ENCODE peak calls at places on chromosome 1, in ten cellular contexts. A, I, Y, C, D, R, L, Z, P and H are unnamed samples. For H3K27me3, the result is how much of the 10 kb centered on the place peaks cover.

GRCh38 chr1:177884499-177885021 is 85.3 kb downstream of the SEC16B start:
- DNase-seq in A (no peak), I (no peak), Y (no peak), C (no peak), D (no peak), R (no peak), L (no peak), Z (no peak), P (no peak), H (no peak)

GRCh38 chr1:155202731-155203515 is 4.8 kb downstream of the THBS3 start:
- DNase-seq in A (peak), I (no peak), Y (no peak), C (no peak), D (no peak), R (no peak), L (no peak), Z (no peak), P (no peak), H (no peak)

GRCh38 chr1:35301674-35302392 is 33.3 kb downstream of the ZMYM4 start:
- DNase-seq in A (no peak), I (no peak), Y (no peak), C (no peak), D (no peak), R (no peak), L (no peak), Z (no peak), P (no peak), H (no peak)

GRCh38 chr1:19123837-19124236 is 86.2 kb downstream of the UBR4 start:
- DNase-seq in A (no peak), I (no peak), Y (no peak), C (no peak), D (no peak), R (no peak), L (no peak), Z (no peak), P (no peak), H (no peak)

GRCh38 chr1:38029081-38029681 is 16.6 kb downstream of the UTP11 start:
- DNase-seq in A (no peak), I (peak), Y (no peak), C (peak), D (no peak), R (peak), L (no peak), Z (peak), P (no peak), H (peak)

GRCh38 chr1:23807453-23807852 is 6.9 kb upstream of the GALE start:
- DNase-seq in A (no peak), I (no peak), Y (no peak), C (no peak), D (no peak), R (no peak), L (no peak), Z (peak), P (no peak), H (no peak)

GRCh38 chr1:207243756-207244408 is 77.6 kb upstream of the CD55 start:
- DNase-seq in A (no peak), I (no peak), Y (no peak), C (no peak), D (no peak), R (no peak), L (no peak), Z (peak), P (peak), H (no peak)

GRCh38 chr1:160117709-160118183 is 2.2 kb downstream of the ATP1A2 start:
- DNase-seq in A (no peak), I (no peak), Y (no peak), C (peak), D (no peak), R (peak), L (peak), Z (no peak), P (peak), H (peak)

GRCh38 chr1:32345289-32345827 is 9.3 kb upstream of the MARCKSL1 start:
- DNase-seq in A (peak), I (no peak), Y (no peak), C (no peak), D (no peak), R (peak), L (no peak), Z (peak), P (peak), H (peak)

GRCh38 chr1:76033800-76034475 is 40.6 kb upstream of the ST6GALNAC3 start:
- DNase-seq in A (no peak), I (no peak), Y (no peak), C (no peak), D (no peak), R (no peak), L (no peak), Z (no peak), P (no peak), H (no peak)

GRCh38 chr1:196034080-196034706 is 574.0 kb downstream of the KCNT2 start:
- DNase-seq in A (no peak), I (no peak), Y (no peak), C (no peak), D (no peak), R (no peak), L (no peak), Z (peak), P (no peak), H (no peak)

GRCh38 chr1:199083680-199084079 is 444.8 kb downstream of the PTPRC start:
- DNase-seq in A (no peak), I (no peak), Y (no peak), C (no peak), D (no peak), R (no peak), L (no peak), Z (no peak), P (peak), H (no peak)

DNA sequence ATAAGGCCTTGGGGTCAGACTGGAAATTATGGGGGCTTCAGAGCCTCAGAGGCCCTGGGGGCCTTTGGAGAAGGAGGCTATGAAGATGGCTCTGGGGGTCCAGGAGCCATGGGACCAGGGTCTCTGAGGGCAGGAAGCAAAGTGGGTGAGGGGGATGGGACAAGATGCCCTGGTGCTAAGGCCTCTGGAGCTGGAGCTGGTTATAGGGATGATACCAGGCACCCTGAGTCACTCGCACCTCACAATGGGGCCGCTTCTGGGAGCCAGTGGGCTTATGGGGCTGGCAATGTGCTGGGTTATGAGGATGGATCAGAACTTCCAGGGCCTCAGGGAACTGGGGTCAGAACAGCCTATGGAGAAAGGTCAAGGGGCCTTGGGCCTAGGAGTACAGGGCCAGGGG is 17.6 kb downstream of the IGFN1 start:
- DNase-seq in A (peak), I (no peak), Y (no peak), C (no peak), D (no peak), R (no peak), L (no peak), Z (no peak), P (no peak), H (no peak)
- H3K27me3 ChIP-seq in A (under half), I (under half), Y (under half), C (under half), D (under half), R (under half), L (under half), Z (under half), P (half or more), H (under half)

GRCh38 chr1:91513160-91513559 is 12.5 kb downstream of the CDC7 start:
- DNase-seq in A (no peak), I (no peak), Y (no peak), C (no peak), D (no peak), R (no peak), L (no peak), Z (no peak), P (peak), H (no peak)
- TF ChIP-seq POLR2A in A (no peak), I (no peak), Y (no peak), C (no peak), D (no peak), R (no peak), L (no peak), Z (no peak), P (no peak), H (no peak)

DNA sequence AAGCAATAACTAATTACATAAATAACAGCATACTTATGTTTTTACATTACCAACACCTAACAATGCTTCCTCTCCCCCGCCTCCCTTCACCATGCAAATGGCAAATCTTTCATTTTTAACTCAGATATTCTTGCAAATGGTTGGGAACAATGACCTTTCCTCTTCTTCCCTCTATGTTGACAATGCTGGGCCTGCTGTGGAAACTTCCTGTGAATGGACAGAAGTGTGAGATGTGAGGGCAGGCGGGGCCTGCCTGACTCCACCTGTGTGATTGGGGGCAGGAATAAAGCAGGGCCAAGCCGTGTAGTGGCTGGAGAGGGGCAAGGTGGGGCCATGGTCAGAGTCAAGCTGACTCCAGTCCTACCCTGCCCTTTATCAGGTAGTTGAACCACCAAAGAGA is 289.6 kb downstream of the RPS6KC1 start:
- DNase-seq in A (no peak), I (no peak), Y (no peak), C (no peak), D (no peak), R (no peak), L (no peak), Z (no peak), P (no peak), H (no peak)
- H3K27me3 ChIP-seq in A (under half), I (under half), Y (under half), C (under half), D (under half), R (under half), L (under half), Z (under half), P (under half), H (under half)

DNA sequence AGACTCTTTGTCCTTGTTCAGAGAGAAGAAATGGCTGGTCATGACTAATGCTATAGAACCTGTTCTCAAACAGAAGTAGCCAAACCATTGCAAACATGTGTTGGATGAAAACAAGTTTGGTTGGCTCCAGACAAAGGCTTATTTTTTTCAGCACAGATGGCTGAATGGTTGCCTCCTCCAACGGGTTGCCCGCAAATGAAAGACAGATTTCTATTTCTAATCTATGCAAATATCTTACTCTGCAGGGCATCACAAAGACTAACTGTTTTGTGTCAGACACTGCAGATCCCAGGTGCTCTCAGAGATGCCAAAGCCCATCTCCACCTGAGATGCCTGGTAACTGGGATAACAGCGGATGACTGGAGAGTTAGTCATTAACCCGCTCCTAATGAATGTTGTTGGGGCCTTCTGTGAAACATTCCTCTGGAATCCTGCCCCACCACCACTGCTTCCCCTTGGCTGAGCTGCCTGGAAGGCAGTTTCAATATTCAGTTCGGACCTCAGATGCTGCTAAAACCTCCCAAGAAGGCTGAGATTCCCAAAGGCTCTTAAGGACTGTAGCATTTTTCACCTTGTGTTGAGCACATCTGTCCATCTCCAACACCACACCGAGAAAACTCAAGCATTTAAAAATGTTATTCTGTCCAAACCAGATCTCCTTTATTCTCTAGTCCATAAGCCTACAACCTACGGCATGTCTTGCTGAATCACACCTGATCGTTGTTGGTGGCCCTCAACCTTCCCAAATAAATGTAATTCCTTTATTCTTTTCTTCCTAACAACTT is 104.4 kb downstream of the PTPN14 start:
- DNase-seq in A (no peak), I (peak), Y (peak), C (no peak), D (no peak), R (peak), L (no peak), Z (no peak), P (peak), H (peak)
- TF ChIP-seq POLR2A in A (no peak), I (no peak), Y (no peak), C (no peak), D (no peak), R (no peak), L (no peak), Z (no peak), P (peak), H (no peak)

GRCh38 chr1:47436304-47436978 is 1.4 kb upstream of the FOXD2 start:
- DNase-seq in A (peak), I (peak), Y (peak), C (peak), D (no peak), R (peak), L (peak), Z (peak), P (peak), H (peak)
- H3K27me3 ChIP-seq in A (half or more), I (half or more), Y (under half), C (half or more), D (under half), R (under half), L (half or more), Z (under half), P (under half), H (under half)

GRCh38 chr1:210631399-210631798 is 302.7 kb downstream of the HHAT start:
- DNase-seq in A (no peak), I (no peak), Y (no peak), C (no peak), D (no peak), R (no peak), L (no peak), Z (no peak), P (no peak), H (no peak)

GRCh38 chr1:210633636-210634035 is 304.9 kb downstream of the HHAT start:
- DNase-seq in A (no peak), I (no peak), Y (no peak), C (no peak), D (no peak), R (no peak), L (no peak), Z (no peak), P (no peak), H (no peak)

GRCh38 chr1:210629276-210629675 is 300.6 kb downstream of the HHAT start:
- DNase-seq in A (no peak), I (no peak), Y (no peak), C (no peak), D (no peak), R (no peak), L (no peak), Z (no peak), P (no peak), H (no peak)

GRCh38 chr1:210633140-210633539 is 304.4 kb downstream of the HHAT start:
- DNase-seq in A (no peak), I (no peak), Y (no peak), C (no peak), D (no peak), R (no peak), L (no peak), Z (no peak), P (no peak), H (no peak)

GRCh38 chr1:210635108-210635507 is 306.4 kb downstream of the HHAT start:
- DNase-seq in A (no peak), I (no peak), Y (no peak), C (no peak), D (no peak), R (no peak), L (no peak), Z (no peak), P (no peak), H (no peak)
- TF ChIP-seq POLR2A in A (no peak), I (no peak), Y (no peak), C (no peak), D (no peak), R (no peak), L (no peak), Z (no peak), P (no peak), H (no peak)

GRCh38 chr1:109476825-109477224 is 6.9 kb upstream of the ATXN7L2 start:
- DNase-seq in A (no peak), I (no peak), Y (no peak), C (no peak), D (no peak), R (no peak), L (no peak), Z (peak), P (no peak), H (no peak)
- H3K27me3 ChIP-seq in A (under half), I (under half), Y (under half), C (under half), D (under half), R (under half), L (under half), Z (under half), P (half or more), H (under half)

GRCh38 chr1:17630048-17630830 is 90.7 kb downstream of the ARHGEF10L start:
- DNase-seq in A (no peak), I (peak), Y (no peak), C (peak), D (no peak), R (peak), L (peak), Z (no peak), P (no peak), H (no peak)
- TF ChIP-seq POLR2A in A (no peak), I (no peak), Y (no peak), C (no peak), D (no peak), R (peak), L (no peak), Z (no peak), P (no peak), H (no peak)